ENCODE peak calls at places on chromosomes 7 and 10, in five cellular contexts. U, P, M, K and I are unnamed samples.

GRCh38 chr7:156063241-156063810 is 251.1 kb upstream of the SHH start:
- DNase-seq in M (no peak), K (no peak), U (no peak), P (no peak), I (no peak)

GRCh38 chr10:34341473-34341872 is 473.6 kb downstream of the PARD3 start:
- DNase-seq in M (no peak), P (no peak), K (peak), U (peak), I (no peak)

GRCh38 chr7:8125680-8126444 is 136.1 kb downstream of the ICA1 start:
- DNase-seq in M (no peak), U (no peak), K (no peak), P (no peak), I (no peak)

GRCh38 chr7:41965951-41966505 is 263.1 kb upstream of the INHBA start:
- DNase-seq in M (no peak), K (no peak), U (no peak), P (no peak), I (no peak)

GRCh38 chr10:128078136-128078969 is 47.9 kb downstream of the MKI67 start:
- DNase-seq in P (no peak), M (no peak), U (peak), K (peak), I (no peak)

GRCh38 chr7:55308186-55308929 is 56.8 kb upstream of the LANCL2 start:
- DNase-seq in K (peak), U (peak), P (no peak), M (no peak), I (peak)

GRCh38 chr10:126904807-126905686 is at the start of gene DOCK1:
- DNase-seq in K (peak), M (peak), U (peak), P (peak), I (peak)

GRCh38 chr10:112191791-112192190 is 8.2 kb upstream of the GPAM start:
- DNase-seq in U (no peak), M (no peak), K (no peak), P (no peak), I (no peak)

GRCh38 chr7:17234398-17235021 is 63.9 kb upstream of the AHR start:
- DNase-seq in P (no peak), K (peak), U (peak), M (no peak), I (peak)

GRCh38 chr7:92404170-92404614 is 43.1 kb upstream of the GATAD1 start:
- DNase-seq in K (no peak), P (no peak), U (no peak), M (no peak), I (no peak)

GRCh38 chr7:69002416-69002815 is 595.9 kb upstream of the AUTS2 start:
- DNase-seq in U (peak), M (no peak), K (peak), P (no peak), I (peak)

GRCh38 chr7:73817121-73817520 is 13.7 kb upstream of the CLDN4 start:
- DNase-seq in P (no peak), U (no peak), K (no peak), M (no peak), I (no peak)

GRCh38 chr10:121648078-121648477 is 49.8 kb upstream of the FGFR2 start:
- DNase-seq in K (no peak), M (no peak), U (no peak), P (no peak), I (no peak)

GRCh38 chr10:2978111-2978510 is 89.2 kb upstream of the PFKP start:
- DNase-seq in P (no peak), U (peak), K (peak), M (peak), I (no peak)

GRCh38 chr7:90625051-90625450 is 28.9 kb downstream of the CDK14 start:
- DNase-seq in M (no peak), K (no peak), U (peak), P (no peak), I (no peak)

GRCh38 chr7:16397497-16398210 is 23.7 kb downstream of the CRPPA start:
- DNase-seq in U (no peak), M (no peak), P (no peak), K (no peak), I (no peak)

GRCh38 chr7:25940086-25940906 is 211.7 kb upstream of the NFE2L3 start:
- DNase-seq in K (no peak), U (no peak), M (no peak), P (no peak), I (no peak)

GRCh38 chr7:140176271-140176701 is 497 bp downstream of the KDM7A start:
- DNase-seq in M (no peak), U (peak), P (no peak), K (peak), I (no peak)

GRCh38 chr10:50033481-50033880 is 34.3 kb upstream of the WASHC2A start:
- DNase-seq in M (no peak), P (no peak), K (peak), U (peak), I (peak)

GRCh38 chr7:24665564-24666294 is 91.5 kb downstream of the GSDME start:
- DNase-seq in U (peak), P (peak), K (peak), M (peak), I (peak)

GRCh38 chr7:99820408-99821027 is 7.3 kb upstream of the CYP3A43 start:
- DNase-seq in M (no peak), K (no peak), P (no peak), U (no peak), I (no peak)

GRCh38 chr10:84140036-84140379 is 699 bp downstream of the GHITM start:
- DNase-seq in M (no peak), P (no peak), K (peak), U (peak), I (peak)

GRCh38 chr10:116697816-116698215 is 44.5 kb downstream of the HSPA12A start:
- DNase-seq in M (no peak), U (no peak), P (no peak), K (no peak), I (no peak)

GRCh38 chr7:34067406-34067805 is 162.1 kb downstream of the BMPER start:
- DNase-seq in K (no peak), U (no peak), P (no peak), M (no peak), I (no peak)

GRCh38 chr7:36207451-36208291 is 54.6 kb downstream of the EEPD1 start:
- DNase-seq in K (peak), M (no peak), P (no peak), U (peak), I (peak)